ENCODE peak calls at places on chromosomes 6 and 20, in eight cellular contexts. F is neural progenitor cell; H is stimulated activated CD4-positive, alpha-beta T cell treated with anti-CD3 and anti-CD28 coated beads, Interleukin-15, amount 100 ng/mL, for 1 hour; Z is stimulated activated CD8-positive, alpha-beta memory T cell treated with anti-CD3 and anti-CD28 coated beads, Interleukin-7, amount 100 ng/mL, for 4 hours; Q is GM20000; R is H7; V is fibroblast of pulmonary artery; E is astrocyte of the spinal cord. N is an unnamed sample.

GRCh38 chr20:32234135-32234808 is 26.6 kb downstream of the POFUT1 start:
- DNase-seq in F (no peak), H (no peak), Z (no peak), Q (no peak), R (no peak), V (no peak), E (no peak), N (no peak)

GRCh38 chr6:134173936-134174789 is 121.7 kb upstream of the SLC2A12 start:
- DNase-seq in F (peak; percentile 87), H (peak; percentile 70), Z (peak; percentile 70), Q (peak; percentile 72), R (peak; percentile 74), V (peak; percentile 92), E (peak; percentile 88), N (no peak)

GRCh38 chr20:46688151-46689081 is 828 bp downstream of the TP53RK start:
- DNase-seq in F (no peak), H (no peak), Z (no peak), Q (no peak), R (no peak), V (peak; percentile 60), E (peak; percentile 28), N (no peak)

GRCh38 chr6:87534377-87535047 is 55.3 kb downstream of the RARS2 start:
- DNase-seq in F (no peak), H (no peak), Z (no peak), Q (no peak), R (no peak), V (no peak), E (no peak), N (no peak)

GRCh38 chr20:44642203-44643153 is 9.0 kb downstream of the ADA start:
- DNase-seq in F (peak; percentile 29), H (peak; percentile 6), Z (peak; percentile 23), Q (peak; percentile 73), R (peak; percentile 75), V (peak; percentile 97), E (peak; percentile 89), N (no peak)

GRCh38 chr20:49570828-49571552 is 3.1 kb upstream of the PTGIS start:
- DNase-seq in F (no peak), H (no peak), Z (no peak), Q (no peak), R (no peak), V (peak; percentile 63), E (no peak), N (no peak)

GRCh38 chr6:56745971-56746370 is 103.3 kb upstream of the DST start:
- DNase-seq in F (no peak), H (no peak), Z (no peak), Q (no peak), R (no peak), V (no peak), E (no peak), N (no peak)

GRCh38 chr20:46324960-46325703 is 16.8 kb upstream of the CDH22 start:
- DNase-seq in F (peak; percentile 60), H (no peak), Z (no peak), Q (no peak), R (peak; percentile 82), V (peak; percentile 43), E (peak; percentile 10), N (no peak)

GRCh38 chr6:126786262-126786661 is 332.2 kb upstream of the RSPO3 start:
- DNase-seq in F (no peak), H (no peak), Z (no peak), Q (no peak), R (no peak), V (peak; percentile 7), E (peak; percentile 28), N (no peak)

GRCh38 chr20:51380401-51381385 is 161.8 kb downstream of the NFATC2 start:
- DNase-seq in F (no peak), H (no peak), Z (no peak), Q (no peak), R (no peak), V (no peak), E (no peak), N (no peak)

GRCh38 chr6:142357879-142358278 is 56.1 kb downstream of the ADGRG6 start:
- DNase-seq in F (no peak), H (no peak), Z (no peak), Q (no peak), R (no peak), V (no peak), E (no peak), N (no peak)

GRCh38 chr20:45293041-45294002 is 13.3 kb upstream of the RBPJL start:
- DNase-seq in F (peak; percentile 90), H (peak; percentile 58), Z (peak; percentile 69), Q (peak; percentile 90), R (peak; percentile 95), V (peak; percentile 69), E (peak; percentile 68), N (no peak)

GRCh38 chr20:23671479-23671878 is 17.4 kb downstream of the CST4 start:
- DNase-seq in F (no peak), H (no peak), Z (no peak), Q (no peak), R (no peak), V (no peak), E (no peak), N (no peak)

GRCh38 chr6:149055195-149055899 is 262.2 kb upstream of the TAB2 start:
- DNase-seq in F (no peak), H (no peak), Z (no peak), Q (peak; percentile 29), R (no peak), V (no peak), E (no peak), N (no peak)

GRCh38 chr6:28525496-28526039 is at the start of gene GPX5:
- DNase-seq in F (no peak), H (no peak), Z (no peak), Q (no peak), R (no peak), V (no peak), E (no peak), N (no peak)

GRCh38 chr20:11217322-11217989 is 543.7 kb upstream of the JAG1 start:
- DNase-seq in F (no peak), H (no peak), Z (no peak), Q (no peak), R (no peak), V (peak; percentile 73), E (no peak), N (no peak)

GRCh38 chr20:64121586-64121985 is 14.2 kb upstream of the NPBWR2 start:
- DNase-seq in F (no peak), H (no peak), Z (no peak), Q (no peak), R (peak; percentile 7), V (no peak), E (no peak), N (no peak)

GRCh38 chr6:52511572-52512151 is 65.2 kb downstream of the TRAM2 start:
- DNase-seq in F (no peak), H (no peak), Z (no peak), Q (no peak), R (no peak), V (no peak), E (no peak), N (no peak)

GRCh38 chr6:453152-453551 is 61.6 kb downstream of the IRF4 start:
- DNase-seq in F (no peak), H (no peak), Z (no peak), Q (no peak), R (no peak), V (no peak), E (no peak), N (no peak)

GRCh38 chr20:57810511-57811372 is 100.9 kb upstream of the PMEPA1 start:
- DNase-seq in F (peak; percentile 33), H (no peak), Z (no peak), Q (no peak), R (no peak), V (no peak), E (peak; percentile 15), N (no peak)

GRCh38 chr20:43939762-43940121 is 25.1 kb downstream of the TOX2 start:
- DNase-seq in F (no peak), H (no peak), Z (no peak), Q (no peak), R (no peak), V (no peak), E (no peak), N (no peak)

GRCh38 chr6:120355822-120356221 is 978.5 kb downstream of the TBC1D32 start:
- DNase-seq in F (no peak), H (no peak), Z (no peak), Q (no peak), R (no peak), V (peak; percentile 34), E (peak; percentile 68), N (no peak)

GRCh38 chr6:44470746-44471145 is 83.2 kb downstream of the CDC5L start:
- DNase-seq in F (no peak), H (no peak), Z (no peak), Q (no peak), R (peak; percentile 8), V (no peak), E (no peak), N (no peak)

GRCh38 chr6:16419636-16420331 is 181.4 kb downstream of the GMPR start:
- DNase-seq in F (no peak), H (no peak), Z (no peak), Q (peak; percentile 54), R (no peak), V (no peak), E (no peak), N (no peak)

GRCh38 chr20:1125266-1125665 is 6.9 kb downstream of the PSMF1 start:
- DNase-seq in F (no peak), H (no peak), Z (no peak), Q (no peak), R (no peak), V (no peak), E (no peak), N (no peak)

GRCh38 chr6:57262901-57263694 is 41.0 kb upstream of the RAB23 start:
- DNase-seq in F (no peak), H (no peak), Z (no peak), Q (no peak), R (no peak), V (peak; percentile 95), E (peak; percentile 98), N (no peak)

GRCh38 chr6:84618836-84619235 is 145.6 kb downstream of the TBX18 start:
- DNase-seq in F (peak; percentile 67), H (no peak), Z (no peak), Q (no peak), R (peak; percentile 41), V (peak; percentile 52), E (peak; percentile 83), N (no peak)

GRCh38 chr6:139482184-139482751 is 107.8 kb upstream of the CITED2 start:
- DNase-seq in F (peak; percentile 23), H (no peak), Z (no peak), Q (no peak), R (no peak), V (peak; percentile 16), E (no peak), N (no peak)

GRCh38 chr6:135906542-135906941 is 55.0 kb downstream of the PDE7B start:
- DNase-seq in F (no peak), H (no peak), Z (no peak), Q (no peak), R (no peak), V (peak; percentile 33), E (peak; percentile 45), N (no peak)

N was measured in esophagus squamous epithelium.